ENCODE peak calls at places on chromosomes 11 and 22, in four cellular contexts. S is mammary epithelial cell, M is lower leg skin, T is choroid plexus epithelial cell. Q is an unnamed sample.

GRCh38 chr11:65663634-65664200 is 1.0 kb upstream of the RELA start:
- DNase-seq in S (peak), M (peak), T (peak), Q (peak)

GRCh38 chr11:102047305-102047924 is at the start of gene CFAP300:
- DNase-seq in S (peak), T (peak), M (peak), Q (peak)

GRCh38 chr11:128568166-128568778 is 19.1 kb downstream of the ETS1 start:
- DNase-seq in S (peak), M (no peak), T (no peak), Q (peak)

GRCh38 chr22:38941488-38941987 is 15.9 kb upstream of the APOBEC3A start:
- DNase-seq in M (no peak), T (no peak), S (no peak), Q (no peak)

GRCh38 chr11:63999349-64000025 is 13.2 kb downstream of the OTUB1 start:
- DNase-seq in T (peak), S (peak), M (peak), Q (peak)

GRCh38 chr11:108880510-108880909 is 215.6 kb downstream of the DDX10 start:
- DNase-seq in S (no peak), T (peak), M (no peak), Q (no peak)

GRCh38 chr22:46071451-46072029 is 78.8 kb upstream of the PPARA start:
- DNase-seq in M (peak), S (peak), T (peak), Q (peak)

GRCh38 chr22:41314821-41315220 is 13.5 kb downstream of the ZC3H7B start:
- DNase-seq in M (no peak), T (no peak), S (no peak), Q (peak)

GRCh38 chr11:119875841-119876600 is 147.0 kb upstream of the NECTIN1 start:
- DNase-seq in M (peak), T (no peak), S (no peak), Q (no peak)

GRCh38 chr11:17600316-17601205 is 53.5 kb downstream of the OTOG start:
- DNase-seq in S (no peak), T (no peak), M (peak), Q (no peak)

GRCh38 chr11:101706541-101706940 is 122.7 kb upstream of the TRPC6 start:
- DNase-seq in T (peak), S (peak), M (no peak), Q (peak)

GRCh38 chr11:57249384-57250319 is 12.6 kb upstream of the APLNR start:
- DNase-seq in S (peak), T (peak), M (peak), Q (peak)

GRCh38 chr11:129853508-129854228 is 38.0 kb downstream of the TMEM45B start:
- DNase-seq in T (peak), S (peak), M (peak), Q (peak)

GRCh38 chr11:111602865-111603632 is 800 bp downstream of the SIK2 start:
- DNase-seq in T (peak), M (no peak), S (peak), Q (peak)

GRCh38 chr11:44309483-44310197 is at the start of gene ALX4:
- DNase-seq in S (peak), T (no peak), M (no peak), Q (peak)

GRCh38 chr22:44207173-44207980 is 26.7 kb downstream of the PARVG start:
- DNase-seq in T (no peak), M (peak), S (no peak), Q (no peak)

GRCh38 chr11:129894281-129895125 is 875 bp downstream of the NFRKB start:
- DNase-seq in M (no peak), T (peak), S (peak), Q (peak)

GRCh38 chr22:36331306-36331911 is 56.4 kb downstream of the MYH9 start:
- DNase-seq in M (peak), S (peak), T (peak), Q (peak)

GRCh38 chr22:37690407-37690806 is 4.3 kb downstream of the NOL12 start:
- DNase-seq in T (no peak), S (peak), M (no peak), Q (peak)
- H3K4me3 ChIP-seq in T (no peak), S (no peak), M (no peak), Q (no peak)

DNA sequence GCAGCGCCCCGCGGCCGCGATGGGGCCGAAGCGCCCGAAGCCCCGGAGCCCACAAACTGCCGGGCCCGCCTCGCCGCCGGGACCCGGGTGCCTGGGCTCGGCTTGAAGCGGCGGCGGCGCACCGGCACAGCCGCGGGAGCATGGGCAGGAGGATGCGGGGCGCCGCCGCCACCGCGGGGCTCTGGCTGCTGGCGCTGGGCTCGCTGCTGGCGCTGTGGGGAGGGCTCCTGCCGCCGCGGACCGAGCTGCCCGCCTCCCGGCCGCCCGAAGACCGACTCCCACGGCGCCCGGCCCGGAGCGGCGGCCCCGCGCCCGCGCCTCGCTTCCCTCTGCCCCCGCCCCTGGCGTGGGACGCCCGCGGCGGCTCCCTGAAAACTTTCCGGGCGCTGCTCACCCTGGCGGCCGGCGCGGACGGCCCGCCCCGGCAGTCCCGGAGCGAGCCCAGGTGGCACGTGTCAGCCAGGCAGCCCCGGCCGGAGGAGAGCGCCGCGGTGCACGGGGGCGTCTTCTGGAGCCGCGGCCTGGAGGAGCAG is 303 bp downstream of the FJX1 start:
- DNase-seq in S (peak), M (no peak), T (peak), Q (peak)
- TF ChIP-seq CTCF in S (no peak), M (no peak), T (no peak), Q (no peak)

GRCh38 chr11:122098223-122098980 is 17.6 kb downstream of the BLID start:
- DNase-seq in S (no peak), T (no peak), M (no peak), Q (peak)
- H3K4me3 ChIP-seq in S (peak), T (peak), M (no peak), Q (peak)

DNA sequence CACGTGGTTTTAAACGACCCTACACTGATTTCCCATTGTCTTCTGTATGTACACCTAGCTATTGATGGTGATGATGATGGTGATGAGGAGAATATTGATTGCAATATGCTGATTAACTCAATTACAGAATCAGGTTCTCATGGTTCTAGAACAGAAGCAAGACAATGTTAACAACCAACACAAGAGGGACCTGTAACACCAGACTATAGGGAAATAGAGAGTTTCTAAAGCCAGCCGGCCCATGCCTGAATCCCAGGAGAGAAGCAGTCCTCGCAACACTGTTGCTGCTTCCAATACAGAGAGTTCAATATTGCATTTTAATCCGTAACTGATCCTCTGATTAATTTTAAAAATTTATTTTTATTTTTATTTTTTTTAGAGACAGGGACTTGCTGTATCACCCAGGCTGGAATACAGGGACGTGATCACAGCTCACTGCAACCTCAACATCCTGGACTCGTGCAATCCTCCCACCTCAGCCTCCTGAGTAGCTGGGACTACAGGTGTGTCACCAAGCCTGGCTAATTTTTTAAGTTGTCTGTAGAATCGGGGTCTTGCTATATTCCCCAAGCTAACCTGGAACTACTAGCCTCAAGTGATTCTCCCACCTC is 22.2 kb upstream of the UBASH3B start:
- DNase-seq in M (no peak), T (peak), S (peak), Q (peak)
- TF ChIP-seq CTCF in M (no peak), T (peak), S (peak), Q (peak)

DNA sequence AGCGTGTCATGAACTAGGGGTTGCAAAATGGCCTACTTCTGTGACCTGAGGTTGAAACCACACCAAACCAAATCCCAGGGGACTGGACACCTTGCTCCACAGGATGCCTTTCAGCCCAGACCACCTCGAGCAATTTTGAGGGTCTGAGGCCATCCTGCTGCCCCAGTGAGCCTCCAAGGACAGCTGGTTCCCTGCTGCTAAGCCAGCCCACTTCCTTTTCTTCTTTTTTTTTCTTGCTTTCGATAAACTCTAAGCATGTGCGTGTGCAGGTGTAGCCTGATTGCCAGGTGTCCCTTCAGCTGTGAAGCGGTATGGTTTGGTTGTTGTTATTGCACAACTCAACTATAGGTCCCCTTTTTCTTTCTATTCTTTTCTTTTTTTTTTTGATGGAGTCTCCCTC is 2.7 kb downstream of the CRYBB1 start:
- DNase-seq in S (no peak), M (no peak), T (no peak), Q (no peak)
- H3K4me3 ChIP-seq in S (no peak), M (no peak), T (no peak), Q (no peak)